ENCODE peak calls at places on chromosomes 1 and 21, in ten cellular contexts. One of them, this sample, is unnamed. For H3K4me1, the result is how much of the 10 kb centered on the place peaks cover.

GRCh38 chr1:243732627-243733026 is 117.4 kb downstream of the AKT3 start:
- DNase-seq in HCT116: no peak
- DNase-seq in Karpas-422: no peak
- DNase-seq in naive thymus-derived CD4-positive, alpha-beta T cell: no peak
- DNase-seq in CD8-positive, alpha-beta T cell: no peak
- DNase-seq in cardiac muscle cell: no peak
- DNase-seq in A549: no peak
- DNase-seq in suprapubic skin: no peak
- DNase-seq in PC-3: no peak
- DNase-seq in uterus: no peak
- DNase-seq in this sample: peak

GRCh38 chr1:230080834-230081233 is 13.8 kb downstream of the GALNT2 start:
- DNase-seq in CD8-positive, alpha-beta T cell: no peak
- DNase-seq in HCT116: no peak
- DNase-seq in naive thymus-derived CD4-positive, alpha-beta T cell: no peak
- DNase-seq in Karpas-422: no peak
- DNase-seq in A549: no peak
- DNase-seq in suprapubic skin: no peak
- DNase-seq in cardiac muscle cell: no peak
- DNase-seq in PC-3: no peak
- DNase-seq in uterus: no peak
- DNase-seq in this sample: no peak

GRCh38 chr1:39625462-39626273 is 13.8 kb downstream of the HEYL start:
- DNase-seq in CD8-positive, alpha-beta T cell: no peak
- DNase-seq in A549: no peak
- DNase-seq in naive thymus-derived CD4-positive, alpha-beta T cell: no peak
- DNase-seq in PC-3: no peak
- DNase-seq in Karpas-422: peak
- DNase-seq in HCT116: no peak
- DNase-seq in cardiac muscle cell: peak
- DNase-seq in suprapubic skin: no peak
- DNase-seq in uterus: peak
- DNase-seq in this sample: no peak

GRCh38 chr21:46420241-46421190 is 38.2 kb upstream of the DIP2A start:
- DNase-seq in uterus: no peak
- DNase-seq in PC-3: no peak
- DNase-seq in cardiac muscle cell: no peak
- DNase-seq in suprapubic skin: no peak
- DNase-seq in A549: no peak
- DNase-seq in CD8-positive, alpha-beta T cell: no peak
- DNase-seq in Karpas-422: no peak
- DNase-seq in HCT116: no peak
- DNase-seq in naive thymus-derived CD4-positive, alpha-beta T cell: no peak
- DNase-seq in this sample: no peak

GRCh38 chr1:51850420-51851297 is 27.9 kb downstream of the NRDC start:
- DNase-seq in suprapubic skin: no peak
- DNase-seq in A549: no peak
- DNase-seq in cardiac muscle cell: peak
- DNase-seq in uterus: no peak
- DNase-seq in HCT116: no peak
- DNase-seq in Karpas-422: no peak
- DNase-seq in naive thymus-derived CD4-positive, alpha-beta T cell: no peak
- DNase-seq in CD8-positive, alpha-beta T cell: no peak
- DNase-seq in PC-3: no peak
- DNase-seq in this sample: no peak

GRCh38 chr1:155463865-155464264 is 98.7 kb downstream of the ASH1L start:
- DNase-seq in suprapubic skin: no peak
- DNase-seq in uterus: no peak
- DNase-seq in A549: peak
- DNase-seq in HCT116: no peak
- DNase-seq in CD8-positive, alpha-beta T cell: no peak
- DNase-seq in PC-3: no peak
- DNase-seq in Karpas-422: no peak
- DNase-seq in naive thymus-derived CD4-positive, alpha-beta T cell: no peak
- DNase-seq in cardiac muscle cell: peak
- DNase-seq in this sample: no peak

GRCh38 chr21:32073190-32073589 is 200.4 kb downstream of the HUNK start:
- DNase-seq in CD8-positive, alpha-beta T cell: no peak
- DNase-seq in A549: no peak
- DNase-seq in uterus: no peak
- DNase-seq in cardiac muscle cell: no peak
- DNase-seq in HCT116: no peak
- DNase-seq in Karpas-422: no peak
- DNase-seq in PC-3: no peak
- DNase-seq in suprapubic skin: no peak
- DNase-seq in naive thymus-derived CD4-positive, alpha-beta T cell: no peak
- DNase-seq in this sample: no peak

GRCh38 chr1:67752306-67752705 is 67.3 kb downstream of the GADD45A start:
- DNase-seq in suprapubic skin: no peak
- DNase-seq in uterus: no peak
- DNase-seq in Karpas-422: no peak
- DNase-seq in A549: no peak
- DNase-seq in CD8-positive, alpha-beta T cell: no peak
- DNase-seq in naive thymus-derived CD4-positive, alpha-beta T cell: no peak
- DNase-seq in PC-3: no peak
- DNase-seq in cardiac muscle cell: peak
- DNase-seq in HCT116: no peak
- DNase-seq in this sample: no peak

GRCh38 chr1:16978139-16978538 is 2.3 kb downstream of the MFAP2 start:
- DNase-seq in Karpas-422: no peak
- DNase-seq in HCT116: no peak
- DNase-seq in CD8-positive, alpha-beta T cell: no peak
- DNase-seq in uterus: no peak
- DNase-seq in A549: no peak
- DNase-seq in cardiac muscle cell: no peak
- DNase-seq in suprapubic skin: no peak
- DNase-seq in PC-3: no peak
- DNase-seq in naive thymus-derived CD4-positive, alpha-beta T cell: no peak
- DNase-seq in this sample: no peak

GRCh38 chr1:16978589-16979474 is 1.6 kb downstream of the MFAP2 start:
- DNase-seq in uterus: peak
- DNase-seq in suprapubic skin: peak
- DNase-seq in CD8-positive, alpha-beta T cell: no peak
- DNase-seq in naive thymus-derived CD4-positive, alpha-beta T cell: no peak
- DNase-seq in Karpas-422: no peak
- DNase-seq in HCT116: no peak
- DNase-seq in PC-3: no peak
- DNase-seq in cardiac muscle cell: peak
- DNase-seq in A549: no peak
- DNase-seq in this sample: no peak

GRCh38 chr1:16976966-16977365 is 3.5 kb downstream of the MFAP2 start:
- DNase-seq in CD8-positive, alpha-beta T cell: no peak
- DNase-seq in HCT116: no peak
- DNase-seq in naive thymus-derived CD4-positive, alpha-beta T cell: no peak
- DNase-seq in PC-3: no peak
- DNase-seq in suprapubic skin: no peak
- DNase-seq in cardiac muscle cell: no peak
- DNase-seq in Karpas-422: no peak
- DNase-seq in uterus: no peak
- DNase-seq in A549: no peak
- DNase-seq in this sample: no peak

GRCh38 chr1:16975838-16976237 is 4.6 kb downstream of the MFAP2 start:
- DNase-seq in naive thymus-derived CD4-positive, alpha-beta T cell: no peak
- DNase-seq in CD8-positive, alpha-beta T cell: no peak
- DNase-seq in suprapubic skin: no peak
- DNase-seq in A549: no peak
- DNase-seq in cardiac muscle cell: no peak
- DNase-seq in Karpas-422: no peak
- DNase-seq in uterus: no peak
- DNase-seq in PC-3: no peak
- DNase-seq in HCT116: no peak
- DNase-seq in this sample: no peak

DNA sequence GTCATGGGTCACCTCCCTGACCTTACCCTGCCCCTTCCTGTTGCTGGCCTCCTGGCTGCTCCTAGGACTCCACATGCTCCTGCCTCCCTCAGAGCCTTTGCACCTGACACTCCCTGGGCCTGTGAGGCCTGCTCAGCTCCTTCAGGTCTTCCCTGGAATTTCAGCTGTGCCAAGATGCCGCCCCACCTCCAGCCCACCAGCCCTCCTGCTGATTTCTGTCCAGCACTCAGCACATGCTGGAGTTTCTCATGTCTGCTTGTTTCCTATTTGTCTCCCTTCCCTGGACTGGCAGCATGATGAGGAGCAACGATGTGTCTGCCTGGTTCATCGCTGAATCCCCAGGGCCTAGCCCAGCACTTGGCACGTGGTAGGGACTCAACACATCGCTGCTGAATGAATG is 3.0 kb downstream of the MFAP2 start:
- DNase-seq in CD8-positive, alpha-beta T cell: no peak
- DNase-seq in uterus: no peak
- DNase-seq in cardiac muscle cell: no peak
- DNase-seq in A549: no peak
- DNase-seq in naive thymus-derived CD4-positive, alpha-beta T cell: no peak
- DNase-seq in suprapubic skin: no peak
- DNase-seq in HCT116: no peak
- DNase-seq in Karpas-422: no peak
- DNase-seq in PC-3: no peak
- DNase-seq in this sample: no peak
- H3K4me1 ChIP-seq in CD8-positive, alpha-beta T cell: under half
- H3K4me1 ChIP-seq in uterus: under half
- H3K4me1 ChIP-seq in cardiac muscle cell: under half
- H3K4me1 ChIP-seq in A549: under half
- H3K4me1 ChIP-seq in naive thymus-derived CD4-positive, alpha-beta T cell: under half
- H3K4me1 ChIP-seq in suprapubic skin: half or more
- H3K4me1 ChIP-seq in HCT116: under half
- H3K4me1 ChIP-seq in Karpas-422: under half
- H3K4me1 ChIP-seq in PC-3: under half
- H3K4me1 ChIP-seq in this sample: under half

GRCh38 chr1:165354739-165355138 is 1.8 kb downstream of the LMX1A start:
- DNase-seq in HCT116: no peak
- DNase-seq in naive thymus-derived CD4-positive, alpha-beta T cell: no peak
- DNase-seq in CD8-positive, alpha-beta T cell: no peak
- DNase-seq in A549: no peak
- DNase-seq in cardiac muscle cell: no peak
- DNase-seq in PC-3: no peak
- DNase-seq in suprapubic skin: no peak
- DNase-seq in uterus: no peak
- DNase-seq in Karpas-422: no peak
- DNase-seq in this sample: no peak

GRCh38 chr1:165355977-165356811 is at the start of gene LMX1A:
- DNase-seq in uterus: no peak
- DNase-seq in naive thymus-derived CD4-positive, alpha-beta T cell: no peak
- DNase-seq in HCT116: no peak
- DNase-seq in Karpas-422: no peak
- DNase-seq in A549: peak
- DNase-seq in cardiac muscle cell: peak
- DNase-seq in PC-3: no peak
- DNase-seq in suprapubic skin: peak
- DNase-seq in CD8-positive, alpha-beta T cell: no peak
- DNase-seq in this sample: no peak

GRCh38 chr1:165356876-165357275 is 361 bp upstream of the LMX1A start:
- DNase-seq in cardiac muscle cell: no peak
- DNase-seq in CD8-positive, alpha-beta T cell: no peak
- DNase-seq in A549: no peak
- DNase-seq in HCT116: no peak
- DNase-seq in naive thymus-derived CD4-positive, alpha-beta T cell: no peak
- DNase-seq in uterus: no peak
- DNase-seq in suprapubic skin: no peak
- DNase-seq in PC-3: no peak
- DNase-seq in Karpas-422: no peak
- DNase-seq in this sample: no peak

GRCh38 chr1:165353731-165354671 is 2.5 kb downstream of the LMX1A start:
- DNase-seq in HCT116: no peak
- DNase-seq in Karpas-422: no peak
- DNase-seq in suprapubic skin: no peak
- DNase-seq in A549: no peak
- DNase-seq in naive thymus-derived CD4-positive, alpha-beta T cell: no peak
- DNase-seq in uterus: no peak
- DNase-seq in cardiac muscle cell: no peak
- DNase-seq in PC-3: no peak
- DNase-seq in CD8-positive, alpha-beta T cell: no peak
- DNase-seq in this sample: no peak

GRCh38 chr1:165355221-165355976 is 1.1 kb downstream of the LMX1A start:
- DNase-seq in A549: no peak
- DNase-seq in suprapubic skin: no peak
- DNase-seq in Karpas-422: no peak
- DNase-seq in naive thymus-derived CD4-positive, alpha-beta T cell: no peak
- DNase-seq in PC-3: no peak
- DNase-seq in HCT116: no peak
- DNase-seq in CD8-positive, alpha-beta T cell: no peak
- DNase-seq in uterus: no peak
- DNase-seq in cardiac muscle cell: no peak
- DNase-seq in this sample: no peak
- H3K4me3 ChIP-seq in A549: peak
- H3K4me3 ChIP-seq in suprapubic skin: peak
- H3K4me3 ChIP-seq in Karpas-422: no peak
- H3K4me3 ChIP-seq in naive thymus-derived CD4-positive, alpha-beta T cell: no peak
- H3K4me3 ChIP-seq in PC-3: no peak
- H3K4me3 ChIP-seq in HCT116: no peak
- H3K4me3 ChIP-seq in CD8-positive, alpha-beta T cell: no peak
- H3K4me3 ChIP-seq in uterus: no peak
- H3K4me3 ChIP-seq in cardiac muscle cell: peak
- H3K4me3 ChIP-seq in this sample: no peak

DNA sequence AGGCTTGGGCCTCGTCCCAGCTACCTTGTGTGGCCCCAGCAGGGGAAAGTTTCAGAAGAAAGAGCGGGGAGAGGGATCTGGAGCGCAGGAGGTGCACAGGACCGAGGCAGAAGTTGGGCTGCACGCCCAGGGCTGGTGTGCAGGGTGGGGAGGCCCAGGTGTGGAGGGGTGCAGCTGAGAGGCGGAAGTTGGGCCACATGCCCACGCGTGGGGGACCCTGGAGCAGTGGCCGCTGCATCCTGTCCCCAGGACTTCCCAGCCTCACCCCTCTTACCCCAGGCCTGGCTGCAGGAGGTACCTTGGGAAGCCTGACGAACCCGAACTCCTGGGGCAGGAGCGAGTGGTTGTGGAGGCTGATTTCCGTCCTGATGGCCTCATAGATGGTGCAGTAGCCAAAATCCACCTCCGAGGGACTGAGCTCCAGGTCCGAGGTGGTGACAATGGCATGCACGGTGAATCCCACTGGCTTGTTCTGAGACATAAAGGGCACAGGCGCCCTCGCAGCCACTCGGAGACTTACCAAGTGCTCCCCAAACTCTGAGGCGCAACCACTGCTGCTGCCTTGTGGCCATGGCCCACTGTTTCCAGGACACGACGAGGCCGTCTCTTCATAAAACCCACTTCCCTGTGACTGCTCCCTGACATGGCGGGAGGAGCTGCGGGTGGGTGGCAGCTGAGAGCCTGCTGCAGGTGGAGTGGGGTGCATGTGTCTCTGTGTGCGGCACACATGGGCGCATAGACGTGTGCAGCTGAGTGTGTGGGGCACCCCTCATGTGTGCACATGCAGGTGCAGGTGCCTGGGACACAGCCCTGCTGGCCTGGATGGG is 20.4 kb upstream of the TMEM52 start:
- DNase-seq in PC-3: no peak
- DNase-seq in suprapubic skin: no peak
- DNase-seq in uterus: no peak
- DNase-seq in naive thymus-derived CD4-positive, alpha-beta T cell: no peak
- DNase-seq in cardiac muscle cell: no peak
- DNase-seq in HCT116: no peak
- DNase-seq in CD8-positive, alpha-beta T cell: no peak
- DNase-seq in Karpas-422: no peak
- DNase-seq in A549: no peak
- DNase-seq in this sample: no peak
- H3K4me1 ChIP-seq in PC-3: under half
- H3K4me1 ChIP-seq in suprapubic skin: under half
- H3K4me1 ChIP-seq in uterus: under half
- H3K4me1 ChIP-seq in naive thymus-derived CD4-positive, alpha-beta T cell: under half
- H3K4me1 ChIP-seq in cardiac muscle cell: under half
- H3K4me1 ChIP-seq in HCT116: under half
- H3K4me1 ChIP-seq in CD8-positive, alpha-beta T cell: under half
- H3K4me1 ChIP-seq in Karpas-422: under half
- H3K4me1 ChIP-seq in A549: under half
- H3K4me1 ChIP-seq in this sample: under half

DNA sequence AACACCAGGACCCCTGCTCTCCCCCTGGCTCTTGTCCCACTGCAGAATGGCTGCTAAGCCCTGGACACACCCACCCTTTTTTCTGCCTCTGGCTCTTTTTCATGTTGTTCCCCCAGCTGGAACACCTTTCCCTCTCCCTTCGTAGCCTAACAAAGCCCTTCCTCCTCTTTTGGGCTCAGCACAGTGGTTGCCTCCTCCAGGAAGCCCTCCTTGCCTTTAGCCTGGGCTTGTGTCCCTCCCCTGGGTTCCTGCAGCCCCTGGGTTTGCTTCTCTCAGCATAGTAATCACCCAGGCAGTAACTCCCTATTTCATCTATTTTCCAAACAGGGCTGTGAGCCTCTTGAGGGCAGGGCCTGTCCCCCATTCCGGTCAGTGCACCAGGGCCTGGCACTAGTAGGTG is 19.8 kb upstream of the ACTL8 start:
- DNase-seq in HCT116: no peak
- DNase-seq in CD8-positive, alpha-beta T cell: no peak
- DNase-seq in Karpas-422: no peak
- DNase-seq in A549: no peak
- DNase-seq in cardiac muscle cell: no peak
- DNase-seq in suprapubic skin: no peak
- DNase-seq in naive thymus-derived CD4-positive, alpha-beta T cell: no peak
- DNase-seq in PC-3: no peak
- DNase-seq in uterus: no peak
- DNase-seq in this sample: no peak
- H3K4me3 ChIP-seq in HCT116: no peak
- H3K4me3 ChIP-seq in CD8-positive, alpha-beta T cell: no peak
- H3K4me3 ChIP-seq in Karpas-422: no peak
- H3K4me3 ChIP-seq in A549: no peak
- H3K4me3 ChIP-seq in cardiac muscle cell: no peak
- H3K4me3 ChIP-seq in suprapubic skin: no peak
- H3K4me3 ChIP-seq in naive thymus-derived CD4-positive, alpha-beta T cell: no peak
- H3K4me3 ChIP-seq in PC-3: no peak
- H3K4me3 ChIP-seq in uterus: no peak
- H3K4me3 ChIP-seq in this sample: no peak